ENCODE peak calls at places on chromosomes 11 and 22, in seven cellular contexts. B is astrocyte of the spinal cord, X is PC-3, Q is A549, M is Calu3, G is fibroblast of villous mesenchyme, T is cardiac muscle cell. U is an unnamed sample.

GRCh38 chr11:79363861-79364378 is 76.9 kb downstream of the TENM4 start:
- DNase-seq in T (no peak), G (no peak), M (no peak), B (no peak), Q (no peak), X (peak), U (no peak)

GRCh38 chr11:112225753-112226061 is 521 bp upstream of the PTS start:
- DNase-seq in M (no peak), B (no peak), X (no peak), G (peak), Q (no peak), T (no peak), U (no peak)

GRCh38 chr11:36361472-36361871 is 65.4 kb downstream of the PRR5L start:
- DNase-seq in B (no peak), M (no peak), X (peak), T (no peak), G (peak), Q (no peak), U (no peak)

GRCh38 chr22:37183432-37184379 is 4.3 kb downstream of the C1QTNF6 start:
- DNase-seq in B (no peak), G (no peak), X (no peak), Q (no peak), M (no peak), T (no peak), U (no peak)

GRCh38 chr11:127074151-127074761 is 73.7 kb upstream of the KIRREL3 start:
- DNase-seq in Q (peak), M (peak), G (peak), B (peak), T (peak), X (peak), U (peak)

GRCh38 chr11:65104628-65105027 is 7.0 kb upstream of the TM7SF2 start:
- DNase-seq in B (no peak), G (no peak), T (no peak), X (no peak), M (no peak), Q (no peak), U (no peak)

GRCh38 chr11:113730887-113731726 is 25.0 kb upstream of the TMPRSS5 start:
- DNase-seq in X (peak), Q (peak), B (peak), G (peak), M (peak), T (peak), U (peak)

GRCh38 chr11:126115253-126115540 is 52.5 kb upstream of the CDON start:
- DNase-seq in G (no peak), Q (no peak), T (no peak), M (peak), X (peak), B (no peak), U (no peak)

GRCh38 chr11:44311339-44312261 is 1.7 kb upstream of the ALX4 start:
- DNase-seq in B (no peak), X (no peak), Q (no peak), T (no peak), M (no peak), G (no peak), U (no peak)

GRCh38 chr11:72578541-72578940 is 95.7 kb downstream of the PDE2A start:
- DNase-seq in M (no peak), B (no peak), X (no peak), Q (no peak), G (no peak), T (no peak), U (no peak)

GRCh38 chr22:32237905-32238304 is 17.2 kb downstream of the SLC5A4 start:
- DNase-seq in X (no peak), B (no peak), T (no peak), M (no peak), Q (no peak), G (no peak), U (no peak)

GRCh38 chr11:30683176-30683575 is 97.0 kb upstream of the MPPED2 start:
- DNase-seq in Q (no peak), X (no peak), T (no peak), M (no peak), G (peak), B (no peak), U (no peak)

GRCh38 chr11:66880484-66881211 is 23.8 kb downstream of the LRFN4 start:
- DNase-seq in G (no peak), X (peak), T (peak), Q (no peak), B (no peak), M (peak), U (no peak)

GRCh38 chr11:76838422-76839068 is 22.2 kb upstream of the ACER3 start:
- DNase-seq in G (no peak), X (no peak), T (peak), M (no peak), Q (peak), B (no peak), U (no peak)

GRCh38 chr11:44848203-44848962 is 102.3 kb downstream of the TP53I11 start:
- DNase-seq in T (no peak), M (no peak), B (no peak), G (no peak), X (no peak), Q (no peak), U (no peak)

GRCh38 chr11:70399681-70400112 is 1.4 kb downstream of the CTTN start:
- DNase-seq in B (peak), M (peak), X (peak), G (peak), T (peak), Q (peak), U (peak)

GRCh38 chr11:32374261-32374711 is 61.1 kb downstream of the WT1 start:
- DNase-seq in G (peak), Q (peak), T (peak), M (peak), B (no peak), X (peak), U (no peak)

GRCh38 chr11:47466201-47466600 is 17.3 kb upstream of the RAPSN start:
- DNase-seq in T (no peak), X (no peak), Q (no peak), B (peak), G (no peak), M (no peak), U (no peak)

GRCh38 chr11:64233913-64234839 is at the start of gene VEGFB:
- DNase-seq in T (peak), X (peak), G (peak), Q (peak), B (peak), M (peak), U (no peak)

GRCh38 chr11:123587044-123587443 is 67.4 kb downstream of the SCN3B start:
- DNase-seq in Q (peak), B (no peak), T (no peak), G (no peak), X (peak), M (no peak), U (no peak)

GRCh38 chr11:117220999-117221774 is 10.7 kb downstream of the PCSK7 start:
- DNase-seq in G (no peak), Q (no peak), T (peak), B (no peak), M (no peak), X (no peak), U (no peak)

GRCh38 chr11:46472662-46472994 is 81.1 kb upstream of the CHRM4 start:
- DNase-seq in M (peak), Q (no peak), G (no peak), B (no peak), T (peak), X (peak), U (no peak)

GRCh38 chr22:32487021-32487420 is 12.4 kb downstream of the FBXO7 start:
- DNase-seq in X (no peak), Q (no peak), M (no peak), B (no peak), G (no peak), T (no peak), U (no peak)

GRCh38 chr11:70343631-70344030 is 54.7 kb upstream of the CTTN start:
- DNase-seq in M (no peak), Q (no peak), G (no peak), B (no peak), T (no peak), X (no peak), U (no peak)

GRCh38 chr22:50304528-50305392 is 2.7 kb downstream of the PLXNB2 start:
- DNase-seq in Q (peak), B (peak), M (peak), T (no peak), G (no peak), X (peak), U (no peak)

GRCh38 chr11:86931965-86932332 is 23.2 kb downstream of the FZD4 start:
- DNase-seq in B (no peak), M (no peak), G (no peak), Q (peak), T (no peak), X (peak), U (no peak)

GRCh38 chr11:57214494-57214893 is 22.6 kb downstream of the APLNR start:
- DNase-seq in X (peak), M (no peak), T (peak), G (peak), Q (peak), B (peak), U (peak)

GRCh38 chr11:70948855-70949551 is 303.4 kb downstream of the SHANK2 start:
- DNase-seq in Q (no peak), X (no peak), B (no peak), T (no peak), G (no peak), M (no peak), U (no peak)

GRCh38 chr11:79253280-79253679 is 187.6 kb downstream of the TENM4 start:
- DNase-seq in G (no peak), X (no peak), T (no peak), Q (no peak), B (no peak), M (no peak), U (no peak)

DNA sequence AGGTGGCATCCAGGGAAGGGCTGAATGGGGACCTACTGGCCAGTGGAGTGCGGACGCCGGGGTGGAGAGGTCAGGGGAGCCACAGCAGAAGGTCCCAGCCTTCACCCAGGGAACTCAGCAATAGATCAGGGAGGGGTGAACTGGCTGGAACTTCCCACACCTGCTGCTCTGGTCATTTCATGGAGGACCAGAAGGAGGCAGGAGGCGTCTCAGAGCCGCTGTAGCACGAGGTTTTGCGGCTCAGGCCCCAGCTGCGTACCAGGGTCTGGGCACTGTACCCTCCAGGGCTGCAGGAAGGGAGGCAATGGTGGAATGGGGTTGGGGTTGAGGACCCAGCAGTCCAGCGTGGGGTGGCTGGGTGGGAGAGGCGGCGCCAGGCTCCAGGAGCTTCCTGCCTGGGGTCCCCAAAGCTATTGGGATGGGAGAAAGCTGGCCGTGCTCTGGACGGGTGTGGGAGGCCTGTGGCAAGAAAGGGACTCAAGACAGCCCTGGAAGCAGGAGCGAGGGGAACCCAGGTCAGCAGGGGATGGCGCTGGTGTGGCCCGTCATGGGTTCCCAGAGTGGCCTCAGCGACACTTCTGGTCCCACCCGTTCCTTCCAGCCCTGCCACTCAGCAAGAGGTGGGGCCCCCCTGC is 20.2 kb upstream of the BRSK2 start:
- DNase-seq in B (no peak), G (no peak), X (no peak), T (no peak), Q (no peak), M (no peak), U (no peak)
- TF ChIP-seq CTCF in B (no peak), G (no peak), X (no peak), T (no peak), Q (no peak), M (no peak), U (no peak)

GRCh38 chr22:25382762-25383161 is 163.3 kb downstream of the CRYBB2 start:
- DNase-seq in M (no peak), X (no peak), T (no peak), B (no peak), G (no peak), Q (no peak), U (no peak)
- TF ChIP-seq CTCF in M (no peak), X (peak), T (peak), B (peak), G (no peak), Q (no peak), U (no peak)

GRCh38 chr22:44443641-44444235 is 54.3 kb downstream of the RTL6 start:
- DNase-seq in M (no peak), G (no peak), X (no peak), B (no peak), Q (no peak), T (no peak), U (no peak)

GRCh38 chr22:44445731-44446130 is 52.3 kb downstream of the RTL6 start:
- DNase-seq in Q (no peak), T (no peak), G (no peak), X (peak), M (peak), B (no peak), U (no peak)

GRCh38 chr22:44445307-44445680 is 52.7 kb downstream of the RTL6 start:
- DNase-seq in T (no peak), Q (no peak), G (no peak), M (no peak), X (no peak), B (no peak), U (no peak)

GRCh38 chr22:44442856-44443595 is 55.0 kb downstream of the RTL6 start:
- DNase-seq in M (no peak), Q (no peak), X (no peak), G (no peak), B (no peak), T (peak), U (no peak)

GRCh38 chr22:44444341-44445306 is 53.4 kb downstream of the RTL6 start:
- DNase-seq in B (no peak), X (no peak), M (no peak), T (no peak), G (no peak), Q (no peak), U (no peak)
- TF ChIP-seq CTCF in B (peak), X (peak), M (no peak), T (peak), G (peak), Q (no peak), U (peak)

DNA sequence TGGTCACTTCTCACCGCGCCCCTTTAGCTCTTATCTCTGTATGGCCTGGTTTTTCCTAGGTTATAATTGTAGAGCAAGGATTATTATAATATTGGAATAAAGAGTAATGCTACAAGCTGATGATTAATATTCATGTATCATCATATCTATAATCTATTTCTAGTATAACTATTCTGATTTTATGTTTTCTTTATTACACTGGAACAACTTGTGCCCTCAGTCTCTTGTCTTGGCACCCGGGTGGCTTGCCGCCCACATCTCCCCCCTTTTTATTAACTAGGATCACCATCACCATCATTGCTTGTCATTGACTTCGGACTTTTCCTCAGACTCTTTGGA is 11.0 kb downstream of the OR52K1 start:
- DNase-seq in T (no peak), B (no peak), Q (no peak), G (no peak), X (no peak), M (no peak), U (no peak)
- TF ChIP-seq CTCF in T (no peak), B (no peak), Q (peak), G (peak), X (no peak), M (no peak), U (no peak)

U was measured in AG09309.